ENCODE peak calls at places on chromosomes 3 and 15, in four cellular contexts. F is aorta, B is neuronal stem cell, Z is heart right ventricle. R is an unnamed sample.

GRCh38 chr15:31358163-31358562 is 31.5 kb downstream of the KLF13 start:
- DNase-seq in B (no peak), F (no peak), Z (no peak), R (no peak)

GRCh38 chr3:46561511-46561910 is 4.6 kb downstream of the LRRC2 start:
- DNase-seq in Z (peak; percentile 27), B (no peak), F (no peak), R (no peak)

GRCh38 chr15:63156086-63156707 is 1.1 kb downstream of the RPS27L start:
- DNase-seq in F (no peak), B (no peak), Z (no peak), R (no peak)

GRCh38 chr3:65672876-65673815 is 365.6 kb downstream of the MAGI1 start:
- DNase-seq in F (peak; percentile 56), Z (peak; percentile 70), B (peak; percentile 48), R (no peak)

GRCh38 chr15:74845581-74845980 is 2.6 kb upstream of the ULK3 start:
- DNase-seq in F (no peak), Z (no peak), B (no peak), R (no peak)

GRCh38 chr15:67063689-67064606 is 1.5 kb upstream of the SMAD3 start:
- DNase-seq in Z (peak; percentile 32), B (peak; percentile 54), F (no peak), R (no peak)

GRCh38 chr15:36877294-36877693 is 223.1 kb downstream of the MEIS2 start:
- DNase-seq in B (no peak), F (no peak), Z (no peak), R (no peak)

GRCh38 chr15:59456114-59456513 is 18.1 kb downstream of the FAM81A start:
- DNase-seq in F (no peak), B (no peak), Z (no peak), R (no peak)

GRCh38 chr3:5012398-5012797 is 33.2 kb downstream of the BHLHE40 start:
- DNase-seq in Z (no peak), B (no peak), F (no peak), R (no peak)

GRCh38 chr3:42185044-42185443 is 80.9 kb downstream of the CCK start:
- DNase-seq in B (no peak), Z (no peak), F (peak; percentile 76), R (no peak)

GRCh38 chr3:49498655-49499054 is 28.6 kb downstream of the DAG1 start:
- DNase-seq in Z (no peak), B (no peak), F (no peak), R (no peak)

GRCh38 chr3:136955813-136956212 is 2.0 kb upstream of the IL20RB start:
- DNase-seq in B (no peak), Z (no peak), F (no peak), R (no peak)

GRCh38 chr3:136906725-136907124 is 44.7 kb downstream of the NCK1 start:
- DNase-seq in Z (no peak), B (no peak), F (no peak), R (no peak)

GRCh38 chr3:124322966-124323365 is 331.0 kb upstream of the ROPN1 start:
- DNase-seq in F (no peak), Z (no peak), B (no peak), R (no peak)

GRCh38 chr3:156174229-156174847 is 54.0 kb downstream of the KCNAB1 start:
- DNase-seq in F (no peak), B (no peak), Z (no peak), R (no peak)

GRCh38 chr15:75159244-75159643 is 42.4 kb upstream of the C15orf39 start:
- DNase-seq in B (no peak), F (no peak), Z (no peak), R (no peak)

GRCh38 chr15:100902436-100903190 is 16.5 kb upstream of the LRRK1 start:
- DNase-seq in B (no peak), Z (peak; percentile 58), F (peak; percentile 83), R (peak; percentile 83)

DNA sequence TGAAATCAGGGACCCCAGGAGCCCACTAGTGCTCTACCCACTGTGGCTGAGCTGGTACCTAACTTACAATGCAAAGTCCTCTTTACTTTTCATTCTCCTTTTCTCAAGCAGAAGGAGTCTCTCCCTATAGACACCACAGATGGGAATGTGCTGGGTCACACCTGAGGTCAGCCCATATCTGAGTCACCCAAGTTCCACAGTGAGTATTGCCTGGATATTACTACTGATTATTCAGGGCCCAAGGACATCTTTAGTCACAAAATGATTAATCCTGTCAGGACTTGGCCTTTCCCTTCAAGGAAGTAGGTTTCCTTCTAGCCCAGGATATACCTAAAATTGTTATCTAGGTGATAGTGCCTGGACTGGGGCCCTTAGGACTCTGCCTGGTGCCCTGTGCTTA is 1305.2 kb downstream of the SI start:
- DNase-seq in F (no peak), Z (no peak), B (no peak), R (no peak)
- H3K27ac ChIP-seq in F (no peak overlapping the region), Z (no peak overlapping the region), B (no peak overlapping the region), R (no peak overlapping the region)

DNA sequence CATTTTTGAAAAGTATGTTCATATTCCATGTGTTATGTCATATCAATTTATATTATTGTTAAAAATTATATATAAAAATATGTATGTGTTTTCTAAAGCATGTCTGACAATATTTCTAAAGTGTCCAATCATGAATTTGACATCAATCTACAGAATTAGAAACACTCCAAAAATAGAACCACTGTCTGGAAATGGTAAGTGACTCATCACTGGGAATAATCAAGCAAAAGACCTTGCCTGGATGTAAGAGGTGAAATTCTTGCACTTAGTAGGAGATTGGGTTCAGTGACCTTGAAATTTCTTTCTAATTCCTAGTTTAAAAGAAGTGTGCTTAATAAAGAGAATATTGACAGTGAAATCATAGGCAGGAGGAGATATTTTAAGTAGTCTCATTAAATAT is 188.8 kb downstream of the ZNF385D start:
- DNase-seq in F (no peak), Z (no peak), B (no peak), R (no peak)
- H3K9me3 ChIP-seq in F (no peaks in the 10 kb centered on the region), Z (peaks cover 9% of the 10 kb centered on the region), B (no peaks in the 10 kb centered on the region), R (no peaks in the 10 kb centered on the region)

GRCh38 chr15:39433351-39433750 is 147.5 kb upstream of the THBS1 start:
- DNase-seq in B (no peak), Z (no peak), F (no peak), R (no peak)
- H3K27ac ChIP-seq in B (no peak overlapping the region), Z (peak overlapping the region; percentile 82), F (no peak overlapping the region), R (peak overlapping the region; percentile 43)

DNA sequence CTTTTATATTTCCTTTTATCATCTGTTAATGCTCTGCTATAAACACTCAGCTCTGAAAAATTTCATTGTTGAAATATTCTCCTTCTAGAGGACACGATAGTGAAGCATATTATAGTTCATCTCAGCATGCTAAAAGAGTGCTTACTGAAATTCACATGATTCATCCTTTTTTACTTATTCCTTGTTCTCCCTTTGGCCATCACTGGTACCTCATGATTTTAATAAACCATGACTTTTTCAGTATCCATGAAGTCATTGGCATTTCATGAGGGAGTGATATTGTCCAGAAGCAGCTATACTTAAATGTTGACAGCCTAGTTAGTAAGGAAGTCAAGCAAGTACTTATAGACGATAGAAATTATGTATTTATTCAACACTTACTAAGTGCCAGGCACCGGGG is 112.7 kb downstream of the PROS1 start:
- DNase-seq in B (no peak), Z (no peak), F (no peak), R (no peak)
- H3K9me3 ChIP-seq in B (no peaks in the 10 kb centered on the region), Z (no peaks in the 10 kb centered on the region), F (peaks cover 1% of the 10 kb centered on the region), R (no peaks in the 10 kb centered on the region)

DNA sequence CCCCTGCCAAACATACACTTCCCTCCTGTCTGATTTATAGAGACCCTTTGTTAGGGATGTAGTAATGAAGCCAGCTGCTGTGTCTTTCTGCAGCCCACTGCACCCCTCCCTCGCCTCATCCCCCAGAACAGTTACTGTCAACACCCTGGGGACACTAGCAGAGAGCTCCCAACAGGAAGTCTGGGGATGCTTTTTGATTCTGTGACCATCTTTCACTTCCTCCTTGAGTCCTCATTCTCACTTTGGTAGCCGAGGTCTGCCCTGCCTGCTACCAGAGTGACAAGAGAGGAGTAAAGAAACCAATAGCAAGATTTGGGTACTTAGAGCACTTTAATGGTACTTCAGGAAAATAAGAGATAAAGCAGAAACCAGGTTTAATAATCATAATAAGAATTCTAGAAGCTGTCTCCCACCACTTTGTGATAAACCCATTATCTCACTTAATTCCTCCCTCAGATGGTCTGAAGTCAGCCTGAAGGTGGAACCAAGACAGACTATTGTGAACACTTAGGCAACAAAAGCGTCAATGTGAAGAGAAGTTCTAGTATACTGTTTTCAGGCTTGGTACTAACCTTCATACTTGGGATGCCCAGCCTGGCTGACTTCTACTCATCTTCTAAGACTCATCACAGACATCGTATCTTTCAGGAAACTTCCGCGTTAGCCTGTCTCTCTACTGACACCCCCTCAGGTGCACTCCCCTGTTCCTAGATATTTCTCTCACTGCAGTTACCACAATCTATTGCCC is 201.4 kb downstream of the SATB1 start:
- DNase-seq in B (no peak), F (no peak), Z (no peak), R (no peak)
- H3K27ac ChIP-seq in B (no peak overlapping the region), F (no peak overlapping the region), Z (no peak overlapping the region), R (no peak overlapping the region)

GRCh38 chr15:25091421-25092158 is 136.8 kb downstream of the SNRPN start:
- DNase-seq in B (no peak), F (no peak), Z (no peak), R (peak; percentile 36)
- H3K9me3 ChIP-seq in B (peaks cover 70% of the 10 kb centered on the region), F (peaks cover 14% of the 10 kb centered on the region), Z (peaks cover 92% of the 10 kb centered on the region), R (peaks cover 86% of the 10 kb centered on the region)

DNA sequence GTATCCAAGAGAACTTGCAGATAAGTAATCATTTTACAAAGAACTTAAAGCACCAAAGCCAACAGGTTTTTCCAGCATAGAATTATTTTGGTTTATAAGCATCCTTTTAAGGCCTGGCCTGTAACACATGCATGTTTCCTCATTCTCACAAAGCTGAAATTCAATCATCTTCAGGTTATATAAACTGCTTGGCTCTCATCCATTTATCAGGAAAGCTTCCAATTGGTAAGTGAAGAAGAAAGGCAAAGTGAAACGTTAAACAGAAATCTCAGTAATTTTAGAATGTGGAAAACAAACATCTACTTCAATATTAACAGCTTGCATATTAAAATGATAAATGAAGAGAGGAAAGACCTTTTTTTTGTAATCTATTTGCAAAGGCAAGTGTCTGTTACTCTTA is 1.6 kb downstream of the SERP1 start:
- DNase-seq in Z (no peak), F (no peak), B (no peak), R (no peak)
- H3K27ac ChIP-seq in Z (peak overlapping the region; percentile 99), F (no peak overlapping the region), B (no peak overlapping the region), R (peak overlapping the region; percentile 97)

R was measured in right atrium auricular region.